ENCODE peak calls at places on chromosomes 1 and 21, in seven cellular contexts. M, P, N, Q, Z, Y and S are unnamed samples.

GRCh38 chr1:180151508-180151907 is 3.2 kb upstream of the QSOX1 start:
- DNase-seq in M (no peak), P (no peak), Z (no peak), N (peak), Y (no peak), Q (no peak), S (no peak)

GRCh38 chr1:238960071-238960470 is 426.3 kb upstream of the CHRM3 start:
- DNase-seq in M (no peak), Y (no peak), Q (no peak), N (no peak), P (no peak), Z (no peak), S (no peak)

GRCh38 chr1:6118415-6118814 is 61.7 kb downstream of the CHD5 start:
- DNase-seq in Y (no peak), Z (no peak), M (no peak), N (no peak), P (no peak), Q (no peak), S (no peak)

GRCh38 chr1:48207536-48208075 is 14.9 kb upstream of the SLC5A9 start:
- DNase-seq in Q (no peak), Z (no peak), N (no peak), P (no peak), Y (no peak), M (no peak), S (no peak)

GRCh38 chr21:33140288-33140687 is 70.3 kb downstream of the OLIG1 start:
- DNase-seq in Q (no peak), N (no peak), P (no peak), M (no peak), Y (no peak), Z (no peak), S (no peak)

GRCh38 chr1:89274431-89274857 is 1.8 kb upstream of the GBP5 start:
- DNase-seq in Q (no peak), Z (no peak), N (no peak), M (no peak), Y (no peak), P (no peak), S (no peak)

GRCh38 chr1:161962094-161962887 is 61.4 kb downstream of the OLFML2B start:
- DNase-seq in Z (peak), Y (no peak), M (no peak), Q (no peak), P (no peak), N (no peak), S (no peak)

GRCh38 chr1:18942340-18942739 is 14.1 kb downstream of the IFFO2 start:
- DNase-seq in Y (no peak), Z (no peak), M (no peak), N (no peak), Q (no peak), P (no peak), S (no peak)

GRCh38 chr1:56451491-56451890 is 127.9 kb downstream of the PLPP3 start:
- DNase-seq in Q (no peak), Z (no peak), N (no peak), M (no peak), P (peak), Y (no peak), S (no peak)

GRCh38 chr21:43866233-43866632 is 1.2 kb downstream of the AGPAT3 start:
- DNase-seq in P (peak), Z (peak), N (no peak), Q (peak), Y (no peak), M (no peak), S (peak)

GRCh38 chr1:119729044-119729443 is 17.3 kb downstream of the PHGDH start:
- DNase-seq in M (no peak), Y (no peak), Q (no peak), P (no peak), Z (no peak), N (no peak), S (no peak)

GRCh38 chr1:8482844-8483436 is 165.0 kb downstream of the SLC45A1 start:
- DNase-seq in Y (no peak), N (no peak), Z (no peak), M (no peak), Q (no peak), P (no peak), S (no peak)

GRCh38 chr1:198283222-198283621 is 126.4 kb downstream of the NEK7 start:
- DNase-seq in Y (no peak), Z (no peak), N (no peak), Q (no peak), M (no peak), P (no peak), S (no peak)

GRCh38 chr1:76239470-76239918 is 164.9 kb downstream of the ST6GALNAC3 start:
- DNase-seq in P (no peak), Y (no peak), Z (no peak), M (no peak), N (no peak), Q (peak), S (no peak)

GRCh38 chr21:45299026-45299863 is 11.6 kb upstream of the POFUT2 start:
- DNase-seq in N (no peak), Q (no peak), M (peak), P (no peak), Z (no peak), Y (no peak), S (no peak)

GRCh38 chr1:159598196-159598595 is 10.6 kb downstream of the APCS start:
- DNase-seq in Z (no peak), Q (peak), N (no peak), M (no peak), Y (no peak), P (no peak), S (no peak)

GRCh38 chr1:74314438-74314837 is 79.3 kb downstream of the TNNI3K start:
- DNase-seq in M (no peak), Q (no peak), N (no peak), Y (no peak), P (no peak), Z (no peak), S (no peak)

GRCh38 chr1:26694597-26695416 is 1.0 kb upstream of the ARID1A start:
- DNase-seq in Z (no peak), Y (no peak), P (peak), M (no peak), N (no peak), Q (no peak), S (no peak)

GRCh38 chr1:210201671-210202070 is 30.9 kb upstream of the SERTAD4 start:
- DNase-seq in N (no peak), M (no peak), P (no peak), Q (no peak), Y (no peak), Z (no peak), S (no peak)

GRCh38 chr1:83900530-83900929 is 98.4 kb downstream of the TTLL7 start:
- DNase-seq in Z (no peak), N (peak), P (no peak), Q (no peak), Y (no peak), M (no peak), S (no peak)

GRCh38 chr1:57340361-57341192 is 83.3 kb downstream of the DAB1 start:
- DNase-seq in N (no peak), P (no peak), M (no peak), Z (no peak), Y (no peak), Q (no peak), S (no peak)

GRCh38 chr1:43038232-43038929 is 79.7 kb upstream of the SLC2A1 start:
- DNase-seq in N (no peak), M (no peak), Q (no peak), P (no peak), Y (no peak), Z (no peak), S (no peak)

GRCh38 chr21:32570456-32570855 is 14.9 kb downstream of the TCP10L start:
- DNase-seq in M (no peak), Z (no peak), Y (no peak), Q (no peak), P (no peak), N (no peak), S (no peak)

GRCh38 chr21:45152265-45152746 is 77.9 kb downstream of the ADARB1 start:
- DNase-seq in P (peak), Q (peak), M (no peak), Z (peak), N (no peak), Y (peak), S (peak)

GRCh38 chr1:37481289-37482003 is 7.1 kb downstream of the ZC3H12A start:
- DNase-seq in N (no peak), Y (peak), Z (no peak), P (peak), Q (no peak), M (no peak), S (no peak)

GRCh38 chr1:59170659-59171058 is 126.2 kb upstream of the FGGY start:
- DNase-seq in Q (no peak), Y (no peak), M (no peak), Z (no peak), N (no peak), P (no peak), S (no peak)

GRCh38 chr1:159185121-159185520 is 13.7 kb downstream of the CADM3 start:
- DNase-seq in M (no peak), P (no peak), Q (no peak), Y (no peak), Z (no peak), N (no peak), S (no peak)

GRCh38 chr21:44797775-44798174 is 3.8 kb downstream of the UBE2G2 start:
- DNase-seq in Z (no peak), Q (no peak), M (no peak), P (no peak), N (no peak), Y (no peak), S (no peak)

GRCh38 chr1:59016390-59016789 is 232.5 kb upstream of the JUN start:
- DNase-seq in P (no peak), Z (no peak), Y (no peak), N (no peak), Q (no peak), M (no peak), S (no peak)

DNA sequence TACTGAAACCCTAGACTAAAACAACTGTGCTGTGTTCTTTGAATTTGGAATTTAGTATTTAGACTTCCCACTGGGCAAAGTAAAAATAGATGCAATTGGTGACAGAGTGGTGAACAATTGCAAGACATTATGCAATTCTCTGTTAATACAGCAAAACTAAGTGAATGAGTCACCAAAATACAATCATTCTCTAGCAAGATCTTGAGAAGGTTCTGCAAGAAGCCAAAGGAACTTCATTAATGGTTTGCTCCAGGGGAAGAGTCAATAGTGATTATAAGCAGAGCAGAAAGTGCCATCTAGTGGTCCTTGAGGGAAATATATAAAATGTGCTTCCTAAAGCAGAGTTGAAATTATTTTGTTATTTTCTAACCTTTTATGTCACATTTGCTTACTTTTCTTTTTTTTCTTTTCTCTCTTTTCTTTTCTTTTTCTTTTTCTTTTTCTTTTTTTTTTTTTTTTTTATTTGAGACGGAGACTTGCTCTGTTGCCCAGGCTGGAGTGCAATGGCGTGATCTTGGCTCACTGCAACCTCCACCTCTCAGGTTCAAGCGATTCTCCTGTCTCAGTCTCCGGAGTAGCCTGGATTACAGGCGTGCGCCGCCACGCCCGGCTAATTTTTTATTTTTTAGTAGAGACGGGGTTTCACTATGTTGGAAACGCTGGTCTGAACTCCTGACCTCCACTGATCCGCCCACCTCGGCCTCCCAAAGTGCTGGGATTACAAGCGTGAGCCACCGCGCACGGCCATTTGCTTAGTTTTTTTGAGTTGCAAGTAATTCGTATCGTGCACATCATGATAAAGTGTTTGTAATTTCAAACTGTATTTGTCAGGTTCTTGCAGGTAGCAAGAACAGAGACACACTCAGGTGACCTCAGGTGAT is 99.2 kb downstream of the CTH start:
- DNase-seq in Y (peak), N (peak), P (no peak), Z (peak), M (no peak), Q (peak), S (peak)
- TF ChIP-seq POLR2AphosphoS5 in Y (no peak), N (no peak), P (no peak), Z (no peak), M (no peak), Q (no peak), S (no peak)

GRCh38 chr1:233647625-233648024 is 33.7 kb downstream of the KCNK1 start:
- DNase-seq in M (no peak), Y (no peak), Q (no peak), Z (no peak), P (no peak), N (no peak), S (no peak)
- TF ChIP-seq POLR2AphosphoS5 in M (no peak), Y (no peak), Q (no peak), Z (no peak), P (no peak), N (no peak), S (no peak)

DNA sequence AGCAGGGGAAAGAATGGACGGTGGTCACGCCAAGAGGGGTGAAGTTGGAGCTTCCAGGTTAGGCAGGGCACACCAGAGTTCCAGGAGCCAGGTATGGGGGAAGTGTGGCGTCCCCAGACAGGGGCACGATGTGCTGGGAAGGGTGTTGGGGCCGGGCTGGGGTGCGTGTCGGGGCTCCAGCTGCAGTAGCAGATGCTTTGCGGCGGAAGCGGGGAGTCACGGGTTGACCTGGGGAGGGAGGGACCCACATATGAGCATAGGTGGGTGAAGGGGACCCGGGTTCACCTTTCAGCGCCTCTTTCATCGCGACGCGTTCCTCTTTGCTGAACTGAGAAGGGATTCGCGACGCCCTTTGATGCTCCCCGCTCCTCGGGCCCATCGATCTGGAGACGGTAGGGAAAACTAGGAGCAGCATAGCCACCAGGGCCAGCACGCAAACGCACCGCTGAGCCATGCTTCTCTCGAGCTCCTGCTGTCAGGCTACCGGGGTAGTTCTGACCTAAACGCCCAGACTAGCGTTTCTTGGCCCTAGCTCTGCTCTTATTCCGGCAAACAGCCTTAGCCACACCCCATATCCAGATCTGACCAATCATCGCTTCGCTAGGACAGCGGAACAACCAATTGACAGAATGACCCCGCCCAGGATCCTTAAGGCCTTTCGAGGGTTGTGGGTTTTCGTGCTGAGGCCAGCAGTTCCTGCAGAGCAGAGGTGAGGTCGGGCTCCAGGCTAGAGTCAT is at the start of gene PM20D1:
- DNase-seq in N (peak), P (peak), M (peak), Q (peak), Y (no peak), Z (peak), S (no peak)
- TF ChIP-seq POLR2AphosphoS5 in N (no peak), P (no peak), M (no peak), Q (peak), Y (no peak), Z (no peak), S (no peak)

GRCh38 chr21:42525676-42526378 is 12.2 kb downstream of the SLC37A1 start:
- DNase-seq in P (no peak), N (no peak), Q (no peak), Y (no peak), Z (no peak), M (no peak), S (no peak)
- TF ChIP-seq POLR2AphosphoS5 in P (no peak), N (no peak), Q (no peak), Y (no peak), Z (no peak), M (no peak), S (no peak)

GRCh38 chr1:201465698-201466290 is 3.2 kb downstream of the PHLDA3 start:
- DNase-seq in P (no peak), Q (no peak), Z (no peak), N (no peak), Y (no peak), M (no peak), S (no peak)

GRCh38 chr1:201460783-201461182 is 8.2 kb downstream of the PHLDA3 start:
- DNase-seq in Q (no peak), M (no peak), Y (no peak), N (no peak), Z (no peak), P (no peak), S (no peak)

GRCh38 chr1:201461783-201462441 is 7.1 kb downstream of the PHLDA3 start:
- DNase-seq in P (peak), Z (no peak), N (peak), Q (no peak), Y (no peak), M (peak), S (no peak)

GRCh38 chr1:201461193-201461657 is 7.8 kb downstream of the PHLDA3 start:
- DNase-seq in P (peak), M (no peak), Y (no peak), Z (no peak), N (peak), Q (no peak), S (no peak)

GRCh38 chr1:201463071-201463552 is 5.9 kb downstream of the PHLDA3 start:
- DNase-seq in Q (peak), P (no peak), N (no peak), M (no peak), Z (no peak), Y (no peak), S (no peak)
- TF ChIP-seq POLR2AphosphoS5 in Q (no peak), P (no peak), N (no peak), M (no peak), Z (no peak), Y (no peak), S (no peak)

DNA sequence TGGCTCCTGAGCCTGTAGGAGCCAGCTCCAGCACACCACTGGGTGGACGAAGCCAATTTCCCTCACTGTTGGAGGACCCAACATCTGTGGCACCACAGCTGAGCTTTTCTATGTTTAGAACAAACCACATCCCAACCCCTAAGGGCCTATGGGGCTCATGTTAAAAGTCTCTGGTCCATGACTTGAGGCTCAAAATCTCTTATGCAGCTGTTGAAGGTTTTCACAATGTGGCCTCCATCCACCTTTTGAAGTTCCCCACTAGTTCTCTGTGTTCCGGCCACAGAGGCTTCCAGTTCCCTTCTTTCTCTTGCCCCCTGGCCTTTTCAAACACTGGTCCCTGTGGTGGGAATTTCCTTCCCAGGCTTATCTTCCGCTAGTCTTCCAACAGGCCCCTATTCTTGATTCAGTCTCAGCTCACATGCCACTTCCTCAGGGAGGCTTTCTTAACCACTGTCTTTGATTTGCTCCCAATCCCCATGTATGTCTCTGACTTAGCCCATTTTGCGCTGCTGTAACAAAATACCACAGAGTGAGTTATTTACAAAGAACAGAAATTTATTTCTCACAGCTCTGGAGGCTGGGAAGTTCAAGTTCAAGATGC is 4.0 kb upstream of the IFNLR1 start:
- DNase-seq in M (no peak), Y (peak), Q (no peak), Z (no peak), N (no peak), P (no peak), S (peak)
- TF ChIP-seq POLR2AphosphoS5 in M (no peak), Y (no peak), Q (no peak), Z (no peak), N (no peak), P (no peak), S (peak)

GRCh38 chr1:97158704-97159103 is 437.1 kb downstream of the PTBP2 start:
- DNase-seq in M (no peak), P (no peak), Z (no peak), N (no peak), Q (no peak), Y (no peak), S (no peak)

GRCh38 chr1:97163591-97164275 is 442.1 kb downstream of the PTBP2 start:
- DNase-seq in Y (no peak), Q (no peak), M (no peak), N (no peak), Z (no peak), P (no peak), S (no peak)

GRCh38 chr1:97160796-97161195 is 439.2 kb downstream of the PTBP2 start:
- DNase-seq in P (no peak), M (no peak), Z (no peak), Q (no peak), Y (no peak), N (no peak), S (no peak)

GRCh38 chr1:97159342-97159741 is 437.8 kb downstream of the PTBP2 start:
- DNase-seq in Y (no peak), Z (no peak), M (no peak), N (no peak), Q (no peak), P (no peak), S (no peak)

DNA sequence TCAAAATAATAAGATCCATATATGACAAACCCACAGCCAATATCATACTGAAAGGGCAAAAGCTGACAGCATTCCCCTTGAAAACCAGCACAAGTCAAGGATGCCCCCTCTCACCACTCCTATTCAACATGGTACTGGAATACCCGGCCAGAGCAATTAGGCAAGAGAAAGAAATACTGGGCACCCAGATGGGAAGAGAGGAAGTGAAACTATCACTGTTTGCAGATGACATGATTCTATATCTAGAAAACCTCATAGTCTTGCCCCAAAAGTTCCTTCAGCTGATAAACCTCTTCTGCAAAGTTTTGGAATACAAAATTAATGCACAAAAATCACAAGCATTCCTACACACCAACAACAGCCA is 442.7 kb downstream of the PTBP2 start:
- DNase-seq in M (no peak), P (no peak), Z (no peak), Q (no peak), N (no peak), Y (no peak), S (no peak)
- TF ChIP-seq POLR2AphosphoS5 in M (no peak), P (no peak), Z (no peak), Q (no peak), N (no peak), Y (no peak), S (no peak)

DNA sequence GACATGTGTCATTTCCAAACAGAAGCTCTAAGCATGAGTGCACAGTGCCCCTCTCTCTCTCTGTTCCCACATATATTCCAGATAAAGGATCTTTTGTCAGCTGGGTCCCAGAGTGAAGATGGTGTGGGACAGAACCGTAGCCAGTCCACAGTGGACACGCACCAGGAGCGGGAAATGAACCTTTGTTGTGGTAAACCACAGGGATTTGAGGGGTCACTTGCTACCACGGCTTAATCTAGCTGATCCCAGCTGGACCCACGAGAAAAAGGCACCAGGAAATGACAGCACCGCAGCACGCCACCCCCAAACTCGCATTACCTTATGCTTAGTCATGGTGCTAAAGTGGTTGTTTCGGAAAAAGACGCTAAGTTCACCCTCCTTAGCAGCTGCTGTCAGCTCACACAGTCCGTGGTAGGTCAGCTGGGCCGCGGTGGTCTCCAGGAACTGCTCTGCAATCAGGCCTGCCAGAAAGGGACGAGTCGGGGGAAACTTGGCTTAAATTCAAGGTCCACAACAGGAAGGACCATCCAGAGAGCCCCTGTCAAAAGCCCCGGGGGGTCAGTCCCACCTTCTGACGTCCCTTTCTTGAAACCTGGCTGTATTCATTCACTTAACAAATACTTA is 7.5 kb downstream of the MINDY1 start:
- DNase-seq in P (no peak), Z (no peak), N (no peak), M (no peak), Q (no peak), Y (no peak), S (no peak)
- TF ChIP-seq POLR2AphosphoS5 in P (no peak), Z (no peak), N (no peak), M (no peak), Q (no peak), Y (no peak), S (no peak)